ENCODE peak calls at places on chromosomes 1 and 21, in four cellular contexts. B, E, U and K are unnamed samples.

GRCh38 chr1:24203404-24203803 is 16.3 kb upstream of the IFNLR1 start:
- DNase-seq in U (no peak), B (peak), E (no peak), K (no peak)

GRCh38 chr1:152486400-152487006 is 24.1 kb upstream of the LCE5A start:
- DNase-seq in B (no peak), E (no peak), U (no peak), K (no peak)

GRCh38 chr1:44631333-44631646 is 43.0 kb downstream of the TMEM53 start:
- DNase-seq in E (no peak), U (peak), B (no peak), K (no peak)

GRCh38 chr1:29825941-29826415 is 589.7 kb downstream of the PTPRU start:
- DNase-seq in E (no peak), U (no peak), B (no peak), K (no peak)

GRCh38 chr1:59759156-59759925 is 55.4 kb upstream of the HOOK1 start:
- DNase-seq in B (peak), E (peak), U (peak), K (peak)

GRCh38 chr21:25956993-25957714 is 213.4 kb downstream of the APP start:
- DNase-seq in U (no peak), E (no peak), B (peak), K (no peak)

GRCh38 chr1:183370399-183371058 is 47.7 kb downstream of the NMNAT2 start:
- DNase-seq in B (no peak), U (peak), E (no peak), K (no peak)

GRCh38 chr1:12591267-12591938 is 26.6 kb downstream of the DHRS3 start:
- DNase-seq in B (peak), U (no peak), E (peak), K (no peak)

GRCh38 chr1:82775402-82776000 is 974.8 kb downstream of the ADGRL2 start:
- DNase-seq in E (no peak), U (peak), B (peak), K (no peak)

GRCh38 chr1:150966011-150966410 is 8.6 kb downstream of the CERS2 start:
- DNase-seq in U (no peak), E (no peak), B (no peak), K (no peak)

GRCh38 chr1:35505911-35506798 is 51.0 kb downstream of the KIAA0319L start:
- DNase-seq in U (no peak), B (peak), E (no peak), K (no peak)

GRCh38 chr1:51664412-51665240 is 47.7 kb downstream of the OSBPL9 start:
- DNase-seq in B (no peak), E (no peak), U (no peak), K (no peak)

GRCh38 chr1:63442141-63442475 is 74.7 kb downstream of the ALG6 start:
- DNase-seq in U (no peak), E (no peak), B (no peak), K (no peak)

GRCh38 chr1:51416910-51417309 is 86.5 kb upstream of the TTC39A start:
- DNase-seq in E (no peak), B (no peak), U (no peak), K (no peak)

GRCh38 chr1:58548381-58548780 is 1.9 kb upstream of the OMA1 start:
- DNase-seq in B (no peak), U (no peak), E (no peak), K (no peak)

GRCh38 chr1:196808529-196809235 is 10.8 kb upstream of the CFHR1 start:
- DNase-seq in U (no peak), B (no peak), E (no peak), K (no peak)

GRCh38 chr1:197149340-197149739 is 2.9 kb upstream of the ASPM start:
- DNase-seq in E (no peak), U (no peak), B (no peak), K (no peak)

GRCh38 chr1:27026621-27027574 is 14.2 kb upstream of the TENT5B start:
- DNase-seq in U (peak), E (no peak), B (peak), K (no peak)

GRCh38 chr1:231731262-231731661 is 104.7 kb downstream of the DISC1 start:
- DNase-seq in E (no peak), B (no peak), U (no peak), K (no peak)

GRCh38 chr1:21034725-21035628 is 141.7 kb downstream of the EIF4G3 start:
- DNase-seq in U (peak), E (no peak), B (no peak), K (no peak)

GRCh38 chr21:36909901-36910561 is 56.4 kb downstream of the HLCS start:
- DNase-seq in E (no peak), U (no peak), B (peak), K (no peak)

GRCh38 chr1:4395158-4395557 is 259.3 kb upstream of the AJAP1 start:
- DNase-seq in U (no peak), B (no peak), E (no peak), K (no peak)

GRCh38 chr1:191629836-191630235 is 528.4 kb upstream of the RGS18 start:
- DNase-seq in U (no peak), E (no peak), B (no peak), K (no peak)

GRCh38 chr1:205369621-205370230 is 13.0 kb upstream of the KLHDC8A start:
- DNase-seq in U (no peak), E (no peak), B (no peak), K (no peak)

GRCh38 chr1:205373022-205373421 is 16.3 kb upstream of the KLHDC8A start:
- DNase-seq in U (no peak), E (no peak), B (no peak), K (no peak)

GRCh38 chr1:205370780-205371179 is 14.1 kb upstream of the KLHDC8A start:
- DNase-seq in U (no peak), E (no peak), B (no peak), K (no peak)

GRCh38 chr1:205365945-205366463 is 9.3 kb upstream of the KLHDC8A start:
- DNase-seq in E (no peak), U (no peak), B (no peak), K (no peak)

GRCh38 chr1:205368478-205368877 is 11.8 kb upstream of the KLHDC8A start:
- DNase-seq in U (no peak), E (no peak), B (no peak), K (no peak)
- H3K27ac ChIP-seq in U (no peak), E (no peak), B (no peak), K (no peak)

GRCh38 chr1:101259744-101260148 is 22.9 kb downstream of the S1PR1 start:
- DNase-seq in B (peak), U (no peak), E (no peak), K (no peak)

GRCh38 chr1:101262601-101263348 is 26.0 kb downstream of the S1PR1 start:
- DNase-seq in B (no peak), E (no peak), U (no peak), K (no peak)

GRCh38 chr1:101261629-101262028 is 24.8 kb downstream of the S1PR1 start:
- DNase-seq in U (no peak), E (no peak), B (no peak), K (no peak)

GRCh38 chr1:101260531-101260930 is 23.7 kb downstream of the S1PR1 start:
- DNase-seq in U (no peak), B (no peak), E (no peak), K (no peak)

GRCh38 chr1:101262060-101262459 is 25.2 kb downstream of the S1PR1 start:
- DNase-seq in E (no peak), U (no peak), B (no peak), K (no peak)
- H3K27ac ChIP-seq in E (no peak), U (peak), B (no peak), K (no peak)

GRCh38 chr21:34352556-34352955 is 11.2 kb upstream of the KCNE2 start:
- DNase-seq in E (no peak), B (no peak), U (no peak), K (no peak)
- H3K27ac ChIP-seq in E (no peak), B (no peak), U (no peak), K (no peak)

GRCh38 chr1:53503433-53503925 is 44.3 kb downstream of the DMRTB1 start:
- DNase-seq in E (no peak), B (no peak), U (no peak), K (no peak)
- H3K27ac ChIP-seq in E (no peak), B (no peak), U (no peak), K (no peak)

GRCh38 chr1:31848381-31848897 is 32.6 kb upstream of the SPOCD1 start:
- DNase-seq in U (no peak), E (no peak), B (no peak), K (no peak)
- H3K27ac ChIP-seq in U (no peak), E (no peak), B (no peak), K (no peak)

DNA sequence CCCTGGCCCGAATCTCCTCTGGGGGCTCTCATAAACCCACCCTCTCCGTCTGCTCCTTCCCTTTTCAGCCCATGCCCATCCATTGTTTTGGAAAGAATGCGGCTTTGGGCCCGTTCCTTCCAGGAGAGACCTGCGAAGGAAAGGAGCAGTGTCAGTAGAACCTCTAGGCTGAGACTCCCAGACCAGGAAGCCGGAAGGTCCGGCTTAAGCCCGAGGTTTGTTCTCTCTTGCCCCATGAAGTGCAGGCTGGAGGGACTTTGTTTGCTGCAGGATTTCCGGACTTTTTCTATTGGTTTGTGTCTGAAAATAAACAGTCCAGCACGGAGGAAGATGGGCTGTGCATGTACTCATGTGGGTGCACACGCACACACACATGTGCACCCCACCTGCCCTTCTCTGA is 49.8 kb downstream of the ELK4 start:
- DNase-seq in B (no peak), U (no peak), E (no peak), K (no peak)
- H3K27ac ChIP-seq in B (no peak), U (peak), E (no peak), K (no peak)

GRCh38 chr1:980137-980571 is 1.7 kb downstream of the PERM1 start:
- DNase-seq in U (no peak), E (no peak), B (no peak), K (no peak)

GRCh38 chr1:979744-980072 is 2.2 kb downstream of the PERM1 start:
- DNase-seq in B (no peak), U (no peak), E (peak), K (no peak)

GRCh38 chr1:980602-981395 is 1.1 kb downstream of the PERM1 start:
- DNase-seq in E (peak), B (no peak), U (no peak), K (no peak)

GRCh38 chr1:978069-978834 is 3.6 kb downstream of the PERM1 start:
- DNase-seq in E (no peak), U (no peak), B (no peak), K (no peak)

DNA sequence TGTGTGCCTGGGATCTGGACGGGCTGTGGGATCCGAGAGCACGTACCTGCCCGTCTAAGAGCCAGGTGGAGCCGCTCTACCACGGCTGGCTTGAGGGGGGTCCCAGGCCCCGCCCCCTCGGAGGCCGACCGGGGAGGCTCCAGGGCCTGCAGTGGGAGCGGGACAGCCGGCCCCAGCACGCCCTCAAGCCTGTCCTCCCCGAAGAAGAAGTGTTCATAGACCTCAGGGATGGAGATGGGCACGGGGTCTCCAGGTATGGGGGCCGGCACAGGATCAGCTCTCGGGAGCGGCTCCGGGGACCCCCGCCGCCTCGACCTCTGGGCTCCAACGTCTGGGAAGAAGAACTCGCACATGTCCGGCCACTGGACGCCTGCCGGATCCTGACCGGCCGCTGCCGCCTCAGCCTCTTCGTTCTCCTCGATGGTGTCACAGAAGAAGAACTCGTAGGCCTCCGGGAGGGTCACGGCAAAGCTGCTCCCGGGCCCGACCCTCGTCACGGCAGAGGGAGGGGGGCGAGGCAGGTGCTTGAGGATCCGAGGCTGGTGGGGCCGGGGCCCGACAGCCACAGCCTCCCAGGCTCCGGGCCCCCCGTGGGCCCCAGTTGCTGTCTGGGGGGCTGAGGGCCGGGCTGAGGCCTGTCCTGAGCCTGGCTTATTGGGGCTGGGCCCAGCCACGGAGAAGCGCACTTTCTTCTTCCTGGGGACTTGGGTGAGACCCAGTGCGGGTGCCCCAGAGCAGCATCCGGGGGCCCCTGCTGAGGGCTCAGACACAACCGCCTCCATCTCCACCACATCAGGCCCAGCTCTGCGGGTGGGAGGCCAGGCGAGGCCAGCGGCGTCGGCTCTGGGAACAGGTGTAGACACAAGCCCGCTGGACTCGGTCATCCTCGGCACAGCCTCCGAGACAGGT is 2.8 kb downstream of the PERM1 start:
- DNase-seq in B (no peak), U (no peak), E (no peak), K (no peak)
- H3K27ac ChIP-seq in B (no peak), U (no peak), E (no peak), K (no peak)

GRCh38 chr1:14140800-14141526 is 441.0 kb downstream of the PRDM2 start:
- DNase-seq in E (no peak), B (no peak), U (peak), K (no peak)

GRCh38 chr1:14136881-14137280 is 436.9 kb downstream of the PRDM2 start:
- DNase-seq in E (no peak), B (peak), U (no peak), K (no peak)

GRCh38 chr1:14137411-14138134 is 437.6 kb downstream of the PRDM2 start:
- DNase-seq in E (no peak), U (no peak), B (peak), K (no peak)

GRCh38 chr1:14138135-14138506 is 438.1 kb downstream of the PRDM2 start:
- DNase-seq in E (no peak), B (peak), U (no peak), K (no peak)

DNA sequence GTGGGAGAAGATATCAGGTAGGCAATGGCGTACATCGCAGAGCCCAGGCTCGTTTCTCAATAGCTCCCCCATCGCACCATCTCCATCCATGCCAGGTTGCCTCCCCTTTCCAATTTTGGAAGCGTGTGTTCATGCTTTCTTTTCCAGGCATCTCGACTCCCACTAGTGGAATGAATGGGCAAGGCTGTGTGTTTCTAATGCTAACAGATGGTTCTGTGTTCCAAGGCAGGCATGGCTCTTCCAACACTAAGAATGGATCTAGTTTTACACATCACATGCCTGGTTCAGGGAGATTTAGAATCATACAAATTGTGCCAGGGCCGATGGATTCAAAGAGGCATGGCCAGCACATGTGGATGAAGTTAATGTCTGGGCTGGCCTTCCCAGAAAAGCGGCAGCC is 438.6 kb downstream of the PRDM2 start:
- DNase-seq in U (no peak), B (no peak), E (no peak), K (no peak)
- H3K27ac ChIP-seq in U (no peak), B (peak), E (no peak), K (no peak)